ENCODE peak calls at places on chromosome 2, in six cellular contexts. Q is cardiac muscle cell, K is sigmoid colon, S is psoas muscle, E is GM12878, W is adipocyte. T is an unnamed sample. For H3K4me1, the result is how much of the 10 kb centered on the place peaks cover.

GRCh38 chr2:237171396-237171795 is 85.7 kb downstream of the COPS8 start:
- DNase-seq in K (peak), E (no peak), Q (no peak), W (peak), S (no peak), T (peak)

GRCh38 chr2:196225213-196225612 is 53.8 kb upstream of the STK17B start:
- DNase-seq in S (no peak), W (no peak), K (no peak), E (no peak), Q (no peak), T (no peak)

GRCh38 chr2:236119003-236119402 is 49.2 kb downstream of the GBX2 start:
- DNase-seq in Q (no peak), E (no peak), S (no peak), W (no peak), K (no peak), T (no peak)

GRCh38 chr2:148391324-148391723 is 253.2 kb upstream of the EPC2 start:
- DNase-seq in S (no peak), W (peak), E (no peak), Q (no peak), K (no peak), T (no peak)

GRCh38 chr2:222903234-222904220 is 42.7 kb downstream of the ACSL3 start:
- DNase-seq in E (no peak), K (no peak), S (no peak), W (peak), Q (peak), T (peak)

GRCh38 chr2:72894466-72894865 is 7.3 kb downstream of the SPR start:
- DNase-seq in S (no peak), W (no peak), E (no peak), Q (no peak), K (no peak), T (no peak)

GRCh38 chr2:102273619-102274211 is 37.6 kb upstream of the IL1RL1 start:
- DNase-seq in Q (no peak), E (no peak), W (no peak), S (no peak), K (no peak), T (no peak)

GRCh38 chr2:40101076-40101688 is 322.1 kb upstream of the THUMPD2 start:
- DNase-seq in W (peak), K (no peak), S (no peak), E (no peak), Q (no peak), T (no peak)

GRCh38 chr2:11778923-11779757 is 32.7 kb downstream of the LPIN1 start:
- DNase-seq in E (no peak), K (peak), W (peak), Q (peak), S (peak), T (peak)

GRCh38 chr2:211609127-211609526 is 929.5 kb downstream of the ERBB4 start:
- DNase-seq in Q (no peak), K (no peak), S (no peak), E (no peak), W (no peak), T (no peak)

GRCh38 chr2:28452534-28453081 is 43.3 kb upstream of the PLB1 start:
- DNase-seq in K (peak), S (peak), W (peak), Q (peak), E (no peak), T (peak)

GRCh38 chr2:84741182-84741822 is 139.6 kb downstream of the TRABD2A start:
- DNase-seq in Q (peak), S (no peak), W (peak), K (no peak), E (no peak), T (peak)

GRCh38 chr2:130736487-130736886 is 7.6 kb downstream of the GPR148 start:
- DNase-seq in Q (no peak), K (no peak), E (no peak), S (no peak), W (no peak), T (no peak)

GRCh38 chr2:18454692-18455255 is 105.7 kb downstream of the RDH14 start:
- DNase-seq in E (no peak), K (no peak), S (no peak), W (peak), Q (no peak), T (no peak)

GRCh38 chr2:224922142-224922727 is 120.0 kb downstream of the DOCK10 start:
- DNase-seq in K (no peak), E (peak), Q (no peak), W (peak), S (no peak), T (peak)

GRCh38 chr2:236964291-236964690 is 121.4 kb upstream of the COPS8 start:
- DNase-seq in K (peak), Q (no peak), E (no peak), W (peak), S (peak), T (no peak)

GRCh38 chr2:27966466-27966865 is 75.9 kb downstream of the BABAM2 start:
- DNase-seq in K (no peak), Q (no peak), S (no peak), W (no peak), E (no peak), T (no peak)

GRCh38 chr2:168793596-168793995 is 8.8 kb upstream of the NOSTRIN start:
- DNase-seq in W (peak), S (no peak), E (no peak), Q (no peak), K (no peak), T (no peak)

GRCh38 chr2:239002591-239002959 is 154.7 kb downstream of the TWIST2 start:
- DNase-seq in Q (no peak), E (no peak), W (no peak), S (no peak), K (no peak), T (no peak)

GRCh38 chr2:77831471-77831870 is 309.3 kb upstream of the LRRTM4 start:
- DNase-seq in S (no peak), W (no peak), K (no peak), Q (no peak), E (no peak), T (no peak)

GRCh38 chr2:566379-567313 is 110.6 kb downstream of the TMEM18 start:
- DNase-seq in S (no peak), E (no peak), Q (no peak), W (no peak), K (no peak), T (no peak)

GRCh38 chr2:197294260-197294659 is 16.3 kb downstream of the ANKRD44 start:
- DNase-seq in S (no peak), K (no peak), W (no peak), Q (no peak), E (no peak), T (no peak)

GRCh38 chr2:17538844-17539554 is 1.5 kb upstream of the VSNL1 start:
- DNase-seq in Q (peak), K (peak), S (peak), W (peak), E (no peak), T (peak)

GRCh38 chr2:202278036-202278760 is 12.6 kb downstream of the NOP58 start:
- DNase-seq in S (no peak), K (no peak), W (peak), E (no peak), Q (no peak), T (no peak)

GRCh38 chr2:173191601-173192000 is 116.0 kb downstream of the MAP3K20 start:
- DNase-seq in W (no peak), S (no peak), Q (no peak), K (no peak), E (no peak), T (no peak)

GRCh38 chr2:1742680-1743395 is 1.5 kb downstream of the PXDN start:
- DNase-seq in Q (peak), S (peak), K (peak), W (peak), E (no peak), T (peak)

GRCh38 chr2:43071629-43072550 is 154.5 kb downstream of the ZFP36L2 start:
- DNase-seq in Q (no peak), W (peak), S (peak), E (no peak), K (peak), T (no peak)

GRCh38 chr2:241762933-241763369 is 13.7 kb upstream of the GAL3ST2 start:
- DNase-seq in Q (no peak), S (no peak), E (peak), W (no peak), K (peak), T (no peak)

GRCh38 chr2:161981016-161981415 is 93.0 kb downstream of the DPP4 start:
- DNase-seq in K (no peak), Q (no peak), S (no peak), E (no peak), W (no peak), T (no peak)

GRCh38 chr2:38806001-38806400 is 28.0 kb downstream of the GEMIN6 start:
- DNase-seq in K (no peak), W (peak), E (no peak), Q (no peak), S (no peak), T (no peak)

GRCh38 chr2:72106978-72107377 is 40.7 kb downstream of the CYP26B1 start:
- DNase-seq in W (no peak), E (no peak), Q (no peak), S (no peak), K (no peak), T (no peak)

DNA sequence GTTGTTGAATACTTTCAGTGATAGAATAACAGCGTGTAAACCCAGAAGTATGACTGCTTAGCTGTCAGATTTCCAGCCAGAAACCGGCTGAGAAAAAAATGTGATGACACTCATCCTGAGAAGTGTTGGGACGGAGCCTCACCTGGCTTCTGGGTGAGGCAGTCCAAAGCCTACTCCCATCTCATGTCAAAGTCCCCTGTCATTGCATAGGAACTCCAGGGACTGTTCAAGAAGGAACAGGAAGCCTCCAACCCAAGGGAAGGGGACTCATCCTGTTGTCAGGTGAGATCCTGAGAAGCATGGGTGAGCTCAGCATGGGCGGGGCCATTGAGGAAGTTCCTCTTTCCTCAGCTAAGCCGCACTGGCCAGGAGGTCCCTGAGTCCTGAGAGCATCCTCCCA is 11.3 kb upstream of the CHRNA1 start:
- DNase-seq in W (no peak), S (no peak), K (no peak), Q (no peak), E (no peak), T (no peak)
- H3K4me1 ChIP-seq in W (under half), S (under half), K (under half), Q (under half), E (under half), T (under half)

GRCh38 chr2:20594957-20595356 is 55.9 kb downstream of the HS1BP3 start:
- DNase-seq in E (no peak), S (no peak), K (peak), W (no peak), Q (no peak), T (no peak)
- H3K4me1 ChIP-seq in E (under half), S (under half), K (under half), W (half or more), Q (under half), T (under half)

GRCh38 chr2:134193774-134194173 is 60.1 kb upstream of the MGAT5 start:
- DNase-seq in Q (no peak), W (no peak), S (no peak), E (no peak), K (no peak), T (no peak)
- H3K4me1 ChIP-seq in Q (under half), W (under half), S (under half), E (under half), K (under half), T (under half)

GRCh38 chr2:152434395-152435182 is 99.6 kb downstream of the FMNL2 start:
- DNase-seq in E (no peak), W (no peak), K (no peak), S (no peak), Q (no peak), T (no peak)

GRCh38 chr2:152436148-152436547 is 101.2 kb downstream of the FMNL2 start:
- DNase-seq in Q (no peak), W (no peak), S (no peak), E (no peak), K (no peak), T (no peak)

GRCh38 chr2:152440049-152440448 is 105.1 kb downstream of the FMNL2 start:
- DNase-seq in K (no peak), S (no peak), Q (no peak), E (no peak), W (no peak), T (no peak)

GRCh38 chr2:152440460-152440859 is 105.5 kb downstream of the FMNL2 start:
- DNase-seq in Q (no peak), K (no peak), E (no peak), S (no peak), W (no peak), T (no peak)

DNA sequence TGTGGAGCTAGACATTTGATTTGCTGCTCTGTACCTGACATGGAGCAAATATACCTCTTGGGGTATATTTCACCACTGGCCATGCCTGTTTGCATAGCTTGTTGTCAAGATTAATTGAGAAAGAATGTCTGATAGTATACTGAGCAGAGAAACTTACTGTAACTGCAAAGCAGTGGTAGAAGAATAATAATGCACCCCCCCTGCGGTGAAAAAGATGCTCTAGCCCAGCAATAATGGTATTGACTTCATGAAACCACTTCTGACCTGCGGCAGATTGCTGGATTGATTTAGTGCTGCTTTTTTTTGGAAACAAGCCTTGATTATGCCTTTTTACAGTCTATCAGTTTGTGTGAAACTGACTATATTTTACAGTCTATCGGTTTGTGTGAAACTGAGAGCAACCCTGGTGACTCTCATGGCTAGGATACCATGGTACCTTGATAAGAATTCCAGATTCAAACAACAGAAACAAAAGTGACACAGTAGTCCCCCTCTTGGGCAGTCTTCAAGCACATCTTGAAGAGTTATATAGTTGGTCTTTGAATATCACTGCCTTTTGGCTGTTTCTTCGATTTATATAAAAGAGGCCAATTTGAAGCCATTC is 102.4 kb downstream of the FMNL2 start:
- DNase-seq in E (no peak), K (no peak), W (no peak), S (no peak), Q (no peak), T (no peak)
- H3K4me1 ChIP-seq in E (under half), K (under half), W (under half), S (under half), Q (under half), T (half or more)